ENCODE peak calls at places on chromosomes 3 and 15, in nine cellular contexts. One of them, this sample, is unnamed.

GRCh38 chr15:62594017-62594416 is 428.9 kb upstream of the C2CD4B start:
- DNase-seq in fibroblast of lung: no peak
- DNase-seq in GM23338: no peak
- DNase-seq in astrocyte: no peak
- DNase-seq in pancreas: no peak
- DNase-seq in AG10803: peak; percentile 28
- DNase-seq in cardiac muscle cell: no peak
- DNase-seq in PC-9: no peak
- DNase-seq in HFF-Myc: peak; percentile 39
- DNase-seq in this sample: no peak

GRCh38 chr3:101036213-101036618 is 43.0 kb upstream of the ABI3BP start:
- DNase-seq in fibroblast of lung: peak; percentile 98
- DNase-seq in GM23338: peak; percentile 64
- DNase-seq in astrocyte: peak; percentile 96
- DNase-seq in pancreas: peak; percentile 43
- DNase-seq in AG10803: peak; percentile 98
- DNase-seq in cardiac muscle cell: no peak
- DNase-seq in PC-9: peak; percentile 91
- DNase-seq in HFF-Myc: peak; percentile 93
- DNase-seq in this sample: peak; percentile 96

GRCh38 chr3:183134844-183135243 is 27.7 kb downstream of the LAMP3 start:
- DNase-seq in fibroblast of lung: no peak
- DNase-seq in GM23338: no peak
- DNase-seq in astrocyte: no peak
- DNase-seq in pancreas: no peak
- DNase-seq in AG10803: no peak
- DNase-seq in cardiac muscle cell: no peak
- DNase-seq in PC-9: no peak
- DNase-seq in HFF-Myc: no peak
- DNase-seq in this sample: no peak

GRCh38 chr3:196003611-196004010 is 78.3 kb downstream of the TFRC start:
- DNase-seq in fibroblast of lung: no peak
- DNase-seq in GM23338: no peak
- DNase-seq in astrocyte: no peak
- DNase-seq in pancreas: no peak
- DNase-seq in AG10803: no peak
- DNase-seq in cardiac muscle cell: no peak
- DNase-seq in PC-9: no peak
- DNase-seq in HFF-Myc: no peak
- DNase-seq in this sample: no peak

GRCh38 chr3:146187334-146187950 is 26.5 kb upstream of the PLOD2 start:
- DNase-seq in fibroblast of lung: peak; percentile 32
- DNase-seq in GM23338: peak; percentile 60
- DNase-seq in astrocyte: no peak
- DNase-seq in pancreas: peak; percentile 23
- DNase-seq in AG10803: peak; percentile 46
- DNase-seq in cardiac muscle cell: peak; percentile 45
- DNase-seq in PC-9: peak; percentile 17
- DNase-seq in HFF-Myc: no peak
- DNase-seq in this sample: peak; percentile 69

GRCh38 chr3:58999134-58999778 is 50.6 kb downstream of the CFAP20DC start:
- DNase-seq in fibroblast of lung: peak; percentile 19
- DNase-seq in GM23338: no peak
- DNase-seq in astrocyte: peak; percentile 20
- DNase-seq in pancreas: no peak
- DNase-seq in AG10803: peak; percentile 10
- DNase-seq in cardiac muscle cell: no peak
- DNase-seq in PC-9: no peak
- DNase-seq in HFF-Myc: no peak
- DNase-seq in this sample: no peak

GRCh38 chr3:191980443-191980842 is 519.5 kb downstream of the PYDC2 start:
- DNase-seq in fibroblast of lung: no peak
- DNase-seq in GM23338: no peak
- DNase-seq in astrocyte: no peak
- DNase-seq in pancreas: no peak
- DNase-seq in AG10803: no peak
- DNase-seq in cardiac muscle cell: no peak
- DNase-seq in PC-9: no peak
- DNase-seq in HFF-Myc: no peak
- DNase-seq in this sample: no peak

GRCh38 chr15:88878720-88879184 is 16.6 kb downstream of the HAPLN3 start:
- DNase-seq in fibroblast of lung: peak; percentile 32
- DNase-seq in GM23338: peak; percentile 93
- DNase-seq in astrocyte: no peak
- DNase-seq in pancreas: peak; percentile 52
- DNase-seq in AG10803: peak; percentile 70
- DNase-seq in cardiac muscle cell: peak; percentile 68
- DNase-seq in PC-9: peak; percentile 66
- DNase-seq in HFF-Myc: peak; percentile 32
- DNase-seq in this sample: peak; percentile 66

GRCh38 chr3:31361391-31362273 is 171.1 kb upstream of the STT3B start:
- DNase-seq in fibroblast of lung: peak; percentile 96
- DNase-seq in GM23338: peak; percentile 3
- DNase-seq in astrocyte: peak; percentile 95
- DNase-seq in pancreas: no peak
- DNase-seq in AG10803: peak; percentile 82
- DNase-seq in cardiac muscle cell: no peak
- DNase-seq in PC-9: no peak
- DNase-seq in HFF-Myc: no peak
- DNase-seq in this sample: peak; percentile 88

GRCh38 chr3:98329392-98330124 is 24.1 kb upstream of the OR5K4 start:
- DNase-seq in fibroblast of lung: peak; percentile 20
- DNase-seq in GM23338: peak; percentile 84
- DNase-seq in astrocyte: peak; percentile 4
- DNase-seq in pancreas: peak; percentile 45
- DNase-seq in AG10803: peak; percentile 52
- DNase-seq in cardiac muscle cell: peak; percentile 57
- DNase-seq in PC-9: peak; percentile 46
- DNase-seq in HFF-Myc: peak; percentile 21
- DNase-seq in this sample: peak; percentile 75

GRCh38 chr3:138397983-138398382 is 36.4 kb upstream of the ESYT3 start:
- DNase-seq in fibroblast of lung: no peak
- DNase-seq in GM23338: no peak
- DNase-seq in astrocyte: no peak
- DNase-seq in pancreas: no peak
- DNase-seq in AG10803: no peak
- DNase-seq in cardiac muscle cell: no peak
- DNase-seq in PC-9: no peak
- DNase-seq in HFF-Myc: no peak
- DNase-seq in this sample: no peak

GRCh38 chr15:74396146-74396438 is 28.6 kb upstream of the CYP11A1 start:
- DNase-seq in fibroblast of lung: no peak
- DNase-seq in GM23338: no peak
- DNase-seq in astrocyte: no peak
- DNase-seq in pancreas: no peak
- DNase-seq in AG10803: no peak
- DNase-seq in cardiac muscle cell: no peak
- DNase-seq in PC-9: no peak
- DNase-seq in HFF-Myc: no peak
- DNase-seq in this sample: no peak

GRCh38 chr3:126616931-126617330 is 38.0 kb downstream of the TXNRD3 start:
- DNase-seq in fibroblast of lung: peak; percentile 12
- DNase-seq in GM23338: no peak
- DNase-seq in astrocyte: no peak
- DNase-seq in pancreas: no peak
- DNase-seq in AG10803: no peak
- DNase-seq in cardiac muscle cell: no peak
- DNase-seq in PC-9: no peak
- DNase-seq in HFF-Myc: no peak
- DNase-seq in this sample: peak; percentile 17

GRCh38 chr3:126613481-126614187 is 41.3 kb downstream of the TXNRD3 start:
- DNase-seq in fibroblast of lung: no peak
- DNase-seq in GM23338: no peak
- DNase-seq in astrocyte: no peak
- DNase-seq in pancreas: no peak
- DNase-seq in AG10803: peak; percentile 49
- DNase-seq in cardiac muscle cell: no peak
- DNase-seq in PC-9: no peak
- DNase-seq in HFF-Myc: peak; percentile 47
- DNase-seq in this sample: no peak

GRCh38 chr3:126617574-126617973 is 37.4 kb downstream of the TXNRD3 start:
- DNase-seq in fibroblast of lung: no peak
- DNase-seq in GM23338: no peak
- DNase-seq in astrocyte: no peak
- DNase-seq in pancreas: no peak
- DNase-seq in AG10803: no peak
- DNase-seq in cardiac muscle cell: no peak
- DNase-seq in PC-9: no peak
- DNase-seq in HFF-Myc: no peak
- DNase-seq in this sample: no peak

GRCh38 chr3:126607214-126607908 is 47.6 kb downstream of the TXNRD3 start:
- DNase-seq in fibroblast of lung: peak; percentile 81
- DNase-seq in GM23338: no peak
- DNase-seq in astrocyte: peak; percentile 77
- DNase-seq in pancreas: no peak
- DNase-seq in AG10803: peak; percentile 52
- DNase-seq in cardiac muscle cell: no peak
- DNase-seq in PC-9: no peak
- DNase-seq in HFF-Myc: no peak
- DNase-seq in this sample: peak; percentile 68

GRCh38 chr3:126612464-126613205 is 42.3 kb downstream of the TXNRD3 start:
- DNase-seq in fibroblast of lung: no peak
- DNase-seq in GM23338: no peak
- DNase-seq in astrocyte: no peak
- DNase-seq in pancreas: no peak
- DNase-seq in AG10803: no peak
- DNase-seq in cardiac muscle cell: no peak
- DNase-seq in PC-9: no peak
- DNase-seq in HFF-Myc: no peak
- DNase-seq in this sample: no peak
- H3K4me3 ChIP-seq in fibroblast of lung: no peak overlapping the region
- H3K4me3 ChIP-seq in GM23338: no peak overlapping the region
- H3K4me3 ChIP-seq in astrocyte: no peak overlapping the region
- H3K4me3 ChIP-seq in pancreas: no peak overlapping the region
- H3K4me3 ChIP-seq in AG10803: no peak overlapping the region
- H3K4me3 ChIP-seq in cardiac muscle cell: no peak overlapping the region
- H3K4me3 ChIP-seq in PC-9: no peak overlapping the region
- H3K4me3 ChIP-seq in HFF-Myc: no peak overlapping the region
- H3K4me3 ChIP-seq in this sample: no peak overlapping the region

DNA sequence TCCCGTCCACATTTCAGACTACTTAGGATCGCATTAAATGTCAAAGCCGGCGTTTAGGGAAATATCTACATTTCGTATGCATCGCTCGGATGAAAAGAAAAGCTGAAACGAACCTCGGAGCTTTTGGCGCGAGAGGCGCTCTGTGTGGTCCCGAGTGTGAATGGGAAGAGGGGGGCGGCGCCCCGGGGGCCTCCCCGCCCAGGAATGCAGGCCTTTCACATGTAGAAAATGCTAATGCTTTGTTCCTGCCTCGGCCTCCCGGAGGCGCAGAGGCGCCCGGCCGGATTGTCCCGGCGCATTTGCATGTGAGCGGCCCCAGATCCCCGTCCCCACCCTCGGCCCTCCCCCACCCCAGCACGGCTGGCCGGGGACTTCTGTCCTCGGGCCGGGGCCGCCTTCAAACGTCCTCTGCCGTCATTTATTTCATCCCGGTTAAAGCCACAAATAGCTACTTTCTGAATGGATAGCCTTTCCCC is 37.0 kb upstream of the TRIM71 start:
- DNase-seq in fibroblast of lung: peak; percentile 55
- DNase-seq in GM23338: peak; percentile 99
- DNase-seq in astrocyte: peak; percentile 21
- DNase-seq in pancreas: peak; percentile 20
- DNase-seq in AG10803: peak; percentile 27
- DNase-seq in cardiac muscle cell: peak; percentile 80
- DNase-seq in PC-9: peak; percentile 56
- DNase-seq in HFF-Myc: no peak
- DNase-seq in this sample: peak; percentile 54
- TF ChIP-seq CTCF in fibroblast of lung: no peak
- TF ChIP-seq CTCF in GM23338: no peak
- TF ChIP-seq CTCF in astrocyte: no peak
- TF ChIP-seq CTCF in pancreas: no peak
- TF ChIP-seq CTCF in AG10803: peak; percentile 17
- TF ChIP-seq CTCF in cardiac muscle cell: no peak
- TF ChIP-seq CTCF in PC-9: no peak
- TF ChIP-seq CTCF in HFF-Myc: no peak
- TF ChIP-seq CTCF in this sample: peak; percentile 24

DNA sequence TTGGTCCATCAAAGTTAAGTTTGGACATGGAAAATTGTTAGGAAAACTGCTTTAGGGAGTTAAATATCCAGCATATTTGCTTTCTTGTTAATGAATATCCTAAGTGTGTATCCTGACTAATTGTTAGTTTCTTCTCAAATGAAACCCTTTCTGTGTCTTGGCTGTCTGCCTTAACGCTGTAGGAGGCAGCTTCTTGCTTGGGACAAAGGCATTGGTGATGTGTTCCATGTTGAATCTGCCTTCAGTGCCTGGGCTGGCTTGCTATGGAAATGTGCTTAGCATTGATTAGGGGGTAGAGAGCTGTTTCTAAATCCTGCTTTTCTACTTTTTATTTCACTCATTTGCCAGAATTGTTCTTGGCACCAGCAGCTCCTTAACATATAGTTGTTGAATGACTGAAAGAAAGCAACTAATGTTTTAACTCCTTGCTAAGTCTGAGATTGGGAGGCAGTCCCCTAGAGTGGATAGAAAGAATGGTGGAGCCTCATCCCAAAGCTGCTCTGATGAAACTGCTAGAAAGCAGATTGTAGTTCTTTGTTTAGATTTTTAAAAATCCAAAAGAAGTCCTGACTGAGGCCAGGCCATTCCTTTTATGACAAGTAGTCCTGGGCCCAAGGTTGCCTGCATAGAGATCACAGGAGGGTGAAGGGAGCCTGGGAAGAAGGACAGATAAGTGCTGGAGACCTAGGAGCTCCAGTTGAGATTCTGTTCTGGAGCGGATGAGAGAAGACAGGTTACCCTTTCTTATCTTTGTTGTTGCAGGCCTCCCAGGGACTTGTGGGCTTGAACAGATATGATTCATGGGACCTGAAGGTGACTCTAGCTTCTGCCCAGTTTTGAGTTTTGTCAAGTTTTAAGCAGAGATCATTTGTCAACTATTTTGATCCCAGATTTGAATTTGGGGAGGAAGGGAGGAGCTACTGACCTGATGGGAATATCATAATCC is 39.3 kb downstream of the OXNAD1 start:
- DNase-seq in fibroblast of lung: no peak
- DNase-seq in GM23338: no peak
- DNase-seq in astrocyte: no peak
- DNase-seq in pancreas: no peak
- DNase-seq in AG10803: no peak
- DNase-seq in cardiac muscle cell: no peak
- DNase-seq in PC-9: no peak
- DNase-seq in HFF-Myc: no peak
- DNase-seq in this sample: no peak
- H3K4me3 ChIP-seq in fibroblast of lung: no peak overlapping the region
- H3K4me3 ChIP-seq in GM23338: no peak overlapping the region
- H3K4me3 ChIP-seq in astrocyte: no peak overlapping the region
- H3K4me3 ChIP-seq in pancreas: no peak overlapping the region
- H3K4me3 ChIP-seq in AG10803: no peak overlapping the region
- H3K4me3 ChIP-seq in cardiac muscle cell: no peak overlapping the region
- H3K4me3 ChIP-seq in PC-9: no peak overlapping the region
- H3K4me3 ChIP-seq in HFF-Myc: no peak overlapping the region
- H3K4me3 ChIP-seq in this sample: no peak overlapping the region

DNA sequence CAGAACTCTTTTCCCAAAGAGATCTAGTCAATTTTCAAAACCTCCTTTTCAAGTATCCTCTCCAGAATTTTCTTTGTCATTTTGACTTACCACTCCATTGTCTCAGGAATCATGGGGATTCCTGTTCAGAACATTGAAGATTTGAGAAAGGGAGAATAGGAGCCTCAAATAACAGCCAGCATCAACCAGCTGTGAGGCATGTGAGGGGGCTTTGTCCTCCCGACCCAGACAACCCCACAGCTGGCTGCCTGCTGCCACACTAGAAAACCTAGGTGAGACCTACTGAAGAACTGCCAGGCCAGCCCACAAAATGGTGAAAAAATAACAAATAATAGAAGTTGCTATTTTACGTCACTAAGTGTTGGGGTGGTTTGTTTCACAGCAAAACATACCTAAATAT is 5.9 kb upstream of the ARHGEF26 start:
- DNase-seq in fibroblast of lung: no peak
- DNase-seq in GM23338: no peak
- DNase-seq in astrocyte: no peak
- DNase-seq in pancreas: no peak
- DNase-seq in AG10803: no peak
- DNase-seq in cardiac muscle cell: no peak
- DNase-seq in PC-9: no peak
- DNase-seq in HFF-Myc: no peak
- DNase-seq in this sample: no peak
- TF ChIP-seq CTCF in fibroblast of lung: no peak
- TF ChIP-seq CTCF in GM23338: no peak
- TF ChIP-seq CTCF in astrocyte: no peak
- TF ChIP-seq CTCF in pancreas: no peak
- TF ChIP-seq CTCF in AG10803: no peak
- TF ChIP-seq CTCF in cardiac muscle cell: no peak
- TF ChIP-seq CTCF in PC-9: no peak
- TF ChIP-seq CTCF in HFF-Myc: no peak
- TF ChIP-seq CTCF in this sample: no peak

This sample was measured in choroid plexus epithelial cell.